ENCODE peak calls at places on chromosomes 13 and 19, in seven cellular contexts. One of them, this sample, is unnamed.
A peak's percentile ranks its signal among the peaks of the same experiment; 100 is the strongest.

GRCh38 chr19:3576696-3577443 is 4.1 kb downstream of the HMG20B start:
- DNase-seq in fibroblast of pulmonary artery: peak; percentile 73
- DNase-seq in fibroblast of the aortic adventitia: peak; percentile 80
- DNase-seq in spleen: no peak
- DNase-seq in dorsolateral prefrontal cortex: peak; percentile 64
- DNase-seq in AG09309: no peak
- DNase-seq in Calu3: no peak
- DNase-seq in this sample: peak; percentile 79

GRCh38 chr19:35828694-35829301 is 16.2 kb upstream of the PRODH2 start:
- DNase-seq in fibroblast of the aortic adventitia: peak; percentile 78
- DNase-seq in spleen: no peak
- DNase-seq in fibroblast of pulmonary artery: peak; percentile 79
- DNase-seq in Calu3: peak; percentile 51
- DNase-seq in dorsolateral prefrontal cortex: peak; percentile 35
- DNase-seq in AG09309: peak; percentile 3
- DNase-seq in this sample: peak; percentile 66

GRCh38 chr13:91988331-91988730 is 589.9 kb downstream of the GPC5 start:
- DNase-seq in spleen: no peak
- DNase-seq in fibroblast of pulmonary artery: no peak
- DNase-seq in Calu3: no peak
- DNase-seq in dorsolateral prefrontal cortex: no peak
- DNase-seq in fibroblast of the aortic adventitia: no peak
- DNase-seq in AG09309: no peak
- DNase-seq in this sample: no peak

GRCh38 chr19:35143231-35143715 is at the start of gene FXYD7:
- DNase-seq in fibroblast of the aortic adventitia: no peak
- DNase-seq in Calu3: no peak
- DNase-seq in fibroblast of pulmonary artery: no peak
- DNase-seq in dorsolateral prefrontal cortex: peak; percentile 40
- DNase-seq in AG09309: no peak
- DNase-seq in spleen: no peak
- DNase-seq in this sample: no peak

GRCh38 chr19:13825489-13826475 is 30.5 kb downstream of the ZSWIM4 start:
- DNase-seq in fibroblast of the aortic adventitia: no peak
- DNase-seq in fibroblast of pulmonary artery: no peak
- DNase-seq in AG09309: no peak
- DNase-seq in Calu3: no peak
- DNase-seq in dorsolateral prefrontal cortex: no peak
- DNase-seq in spleen: peak; percentile 68
- DNase-seq in this sample: no peak

GRCh38 chr13:49627831-49628652 is at the start of gene ARL11:
- DNase-seq in fibroblast of the aortic adventitia: no peak
- DNase-seq in dorsolateral prefrontal cortex: no peak
- DNase-seq in Calu3: no peak
- DNase-seq in fibroblast of pulmonary artery: no peak
- DNase-seq in AG09309: no peak
- DNase-seq in spleen: peak; percentile 96
- DNase-seq in this sample: no peak

GRCh38 chr13:25179011-25179410 is 6.9 kb upstream of the AMER2 start:
- DNase-seq in fibroblast of the aortic adventitia: no peak
- DNase-seq in fibroblast of pulmonary artery: no peak
- DNase-seq in AG09309: no peak
- DNase-seq in spleen: no peak
- DNase-seq in dorsolateral prefrontal cortex: no peak
- DNase-seq in Calu3: no peak
- DNase-seq in this sample: no peak

GRCh38 chr19:10205636-10206035 is 10.9 kb upstream of the DNMT1 start:
- DNase-seq in fibroblast of pulmonary artery: no peak
- DNase-seq in AG09309: no peak
- DNase-seq in spleen: no peak
- DNase-seq in fibroblast of the aortic adventitia: no peak
- DNase-seq in Calu3: no peak
- DNase-seq in dorsolateral prefrontal cortex: no peak
- DNase-seq in this sample: no peak

GRCh38 chr13:60509601-60510386 is 112.8 kb downstream of the TDRD3 start:
- DNase-seq in dorsolateral prefrontal cortex: no peak
- DNase-seq in fibroblast of pulmonary artery: peak; percentile 23
- DNase-seq in spleen: no peak
- DNase-seq in AG09309: no peak
- DNase-seq in Calu3: no peak
- DNase-seq in fibroblast of the aortic adventitia: peak; percentile 10
- DNase-seq in this sample: peak; percentile 7

GRCh38 chr13:44692173-44692713 is 116.1 kb upstream of the TSC22D1 start:
- DNase-seq in Calu3: no peak
- DNase-seq in AG09309: no peak
- DNase-seq in fibroblast of the aortic adventitia: no peak
- DNase-seq in spleen: no peak
- DNase-seq in dorsolateral prefrontal cortex: no peak
- DNase-seq in fibroblast of pulmonary artery: no peak
- DNase-seq in this sample: peak; percentile 19

GRCh38 chr13:34435338-34435737 is 506.7 kb upstream of the NBEA start:
- DNase-seq in AG09309: peak; percentile 47
- DNase-seq in Calu3: no peak
- DNase-seq in fibroblast of pulmonary artery: peak; percentile 32
- DNase-seq in spleen: no peak
- DNase-seq in dorsolateral prefrontal cortex: no peak
- DNase-seq in fibroblast of the aortic adventitia: no peak
- DNase-seq in this sample: peak; percentile 37

GRCh38 chr13:90760639-90761038 is 586.8 kb upstream of the MIR17HG start:
- DNase-seq in fibroblast of pulmonary artery: no peak
- DNase-seq in spleen: no peak
- DNase-seq in fibroblast of the aortic adventitia: no peak
- DNase-seq in Calu3: no peak
- DNase-seq in AG09309: no peak
- DNase-seq in dorsolateral prefrontal cortex: no peak
- DNase-seq in this sample: no peak

GRCh38 chr19:31539386-31539785 is 190.2 kb upstream of the TSHZ3 start:
- DNase-seq in spleen: no peak
- DNase-seq in AG09309: no peak
- DNase-seq in fibroblast of the aortic adventitia: no peak
- DNase-seq in dorsolateral prefrontal cortex: no peak
- DNase-seq in Calu3: no peak
- DNase-seq in fibroblast of pulmonary artery: no peak
- DNase-seq in this sample: no peak

GRCh38 chr19:35901854-35902661 is at the start of gene HCST:
- DNase-seq in fibroblast of the aortic adventitia: peak; percentile 65
- DNase-seq in spleen: peak; percentile 86
- DNase-seq in fibroblast of pulmonary artery: no peak
- DNase-seq in AG09309: no peak
- DNase-seq in Calu3: no peak
- DNase-seq in dorsolateral prefrontal cortex: no peak
- DNase-seq in this sample: peak; percentile 11

GRCh38 chr13:101230271-101230890 is 185.9 kb downstream of the NALCN start:
- DNase-seq in Calu3: no peak
- DNase-seq in dorsolateral prefrontal cortex: no peak
- DNase-seq in spleen: no peak
- DNase-seq in fibroblast of pulmonary artery: no peak
- DNase-seq in fibroblast of the aortic adventitia: no peak
- DNase-seq in AG09309: no peak
- DNase-seq in this sample: no peak

GRCh38 chr19:53308339-53308811 is 25.2 kb upstream of the ZNF845 start:
- DNase-seq in fibroblast of the aortic adventitia: no peak
- DNase-seq in AG09309: no peak
- DNase-seq in spleen: no peak
- DNase-seq in Calu3: no peak
- DNase-seq in fibroblast of pulmonary artery: peak; percentile 22
- DNase-seq in dorsolateral prefrontal cortex: no peak
- DNase-seq in this sample: peak; percentile 38

GRCh38 chr13:80400164-80400767 is 59.3 kb upstream of the SPRY2 start:
- DNase-seq in spleen: no peak
- DNase-seq in dorsolateral prefrontal cortex: no peak
- DNase-seq in fibroblast of pulmonary artery: no peak
- DNase-seq in AG09309: no peak
- DNase-seq in fibroblast of the aortic adventitia: no peak
- DNase-seq in Calu3: no peak
- DNase-seq in this sample: no peak

GRCh38 chr13:47397739-47398138 is 500.9 kb upstream of the HTR2A start:
- DNase-seq in dorsolateral prefrontal cortex: no peak
- DNase-seq in spleen: no peak
- DNase-seq in Calu3: peak; percentile 1
- DNase-seq in fibroblast of the aortic adventitia: peak; percentile 80
- DNase-seq in fibroblast of pulmonary artery: no peak
- DNase-seq in AG09309: no peak
- DNase-seq in this sample: no peak

GRCh38 chr13:45989607-45990006 is 62.9 kb downstream of the ZC3H13 start:
- DNase-seq in fibroblast of pulmonary artery: peak; percentile 77
- DNase-seq in fibroblast of the aortic adventitia: peak; percentile 82
- DNase-seq in AG09309: peak; percentile 42
- DNase-seq in dorsolateral prefrontal cortex: no peak
- DNase-seq in spleen: no peak
- DNase-seq in Calu3: no peak
- DNase-seq in this sample: peak; percentile 83

GRCh38 chr13:26133286-26133685 is 81.5 kb upstream of the SHISA2 start:
- DNase-seq in AG09309: no peak
- DNase-seq in Calu3: no peak
- DNase-seq in dorsolateral prefrontal cortex: no peak
- DNase-seq in spleen: no peak
- DNase-seq in fibroblast of the aortic adventitia: peak; percentile 16
- DNase-seq in fibroblast of pulmonary artery: peak; percentile 34
- DNase-seq in this sample: peak; percentile 8

DNA sequence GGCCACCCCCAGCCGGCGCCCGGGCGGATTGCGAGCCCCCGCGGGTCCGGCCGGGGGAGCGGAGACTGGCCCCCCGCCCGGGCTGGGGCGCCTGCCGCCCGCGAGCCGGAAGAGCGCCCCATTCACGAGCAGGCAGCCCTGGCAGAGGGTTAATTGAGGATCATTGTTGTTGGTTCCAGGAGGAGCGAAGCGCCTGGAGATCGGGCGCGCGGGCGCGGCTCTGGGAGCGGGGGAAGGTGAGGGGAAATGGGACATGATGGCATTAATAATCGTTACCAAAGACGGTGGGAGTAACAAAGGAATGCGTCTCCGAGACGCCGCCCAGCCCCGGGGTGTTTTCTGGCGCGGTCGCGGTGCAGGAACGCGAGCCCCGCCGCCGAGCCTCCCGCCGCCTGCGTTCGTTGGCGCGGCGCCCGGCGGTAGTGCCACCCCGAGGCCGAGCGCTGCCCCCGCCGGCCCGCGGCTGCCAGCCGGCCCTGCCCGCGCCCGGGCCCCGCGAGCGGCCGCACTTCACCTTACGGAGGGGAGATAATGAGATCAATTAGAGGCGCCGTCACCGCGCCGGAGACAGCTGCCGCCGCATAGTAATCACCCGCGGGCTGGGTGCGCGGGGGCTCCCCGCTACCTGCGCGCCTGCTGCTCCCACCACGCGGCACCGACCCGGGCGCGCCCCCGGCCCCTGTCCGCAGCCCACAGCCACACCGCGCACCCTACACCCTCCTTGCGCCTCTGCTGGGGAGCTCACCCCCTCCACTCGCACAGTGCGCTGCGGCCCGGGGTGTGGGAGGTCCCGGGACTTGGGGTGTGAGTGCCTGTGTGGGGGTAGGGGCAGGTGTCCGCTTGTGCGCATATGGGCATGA is 2.8 kb downstream of the ZNF536 start:
- DNase-seq in Calu3: no peak
- DNase-seq in AG09309: no peak
- DNase-seq in dorsolateral prefrontal cortex: peak; percentile 47
- DNase-seq in spleen: no peak
- DNase-seq in fibroblast of pulmonary artery: no peak
- DNase-seq in fibroblast of the aortic adventitia: no peak
- DNase-seq in this sample: no peak
- TF ChIP-seq CTCF in Calu3: no peak
- TF ChIP-seq CTCF in AG09309: no peak
- TF ChIP-seq CTCF in dorsolateral prefrontal cortex: no peak
- TF ChIP-seq CTCF in spleen: no peak
- TF ChIP-seq CTCF in fibroblast of pulmonary artery: no peak
- TF ChIP-seq CTCF in fibroblast of the aortic adventitia: no peak
- TF ChIP-seq CTCF in this sample: no peak

GRCh38 chr13:28678809-28679208 is 19.9 kb downstream of the POMP start:
- DNase-seq in dorsolateral prefrontal cortex: no peak
- DNase-seq in fibroblast of the aortic adventitia: no peak
- DNase-seq in spleen: no peak
- DNase-seq in AG09309: no peak
- DNase-seq in Calu3: no peak
- DNase-seq in fibroblast of pulmonary artery: peak; percentile 23
- DNase-seq in this sample: no peak

GRCh38 chr13:28680541-28680940 is 21.6 kb downstream of the POMP start:
- DNase-seq in dorsolateral prefrontal cortex: no peak
- DNase-seq in AG09309: no peak
- DNase-seq in fibroblast of the aortic adventitia: no peak
- DNase-seq in spleen: no peak
- DNase-seq in fibroblast of pulmonary artery: no peak
- DNase-seq in Calu3: no peak
- DNase-seq in this sample: no peak

GRCh38 chr13:28685114-28685513 is 26.2 kb downstream of the POMP start:
- DNase-seq in fibroblast of pulmonary artery: no peak
- DNase-seq in spleen: no peak
- DNase-seq in fibroblast of the aortic adventitia: no peak
- DNase-seq in dorsolateral prefrontal cortex: no peak
- DNase-seq in AG09309: no peak
- DNase-seq in Calu3: no peak
- DNase-seq in this sample: no peak

GRCh38 chr13:28684257-28684656 is 25.3 kb downstream of the POMP start:
- DNase-seq in dorsolateral prefrontal cortex: no peak
- DNase-seq in Calu3: no peak
- DNase-seq in fibroblast of the aortic adventitia: no peak
- DNase-seq in AG09309: no peak
- DNase-seq in spleen: no peak
- DNase-seq in fibroblast of pulmonary artery: peak; percentile 14
- DNase-seq in this sample: no peak

GRCh38 chr13:28679628-28680027 is 20.7 kb downstream of the POMP start:
- DNase-seq in fibroblast of the aortic adventitia: peak; percentile 37
- DNase-seq in spleen: no peak
- DNase-seq in dorsolateral prefrontal cortex: no peak
- DNase-seq in fibroblast of pulmonary artery: peak; percentile 47
- DNase-seq in AG09309: no peak
- DNase-seq in Calu3: no peak
- DNase-seq in this sample: peak; percentile 43
- TF ChIP-seq CTCF in fibroblast of the aortic adventitia: peak; percentile 45
- TF ChIP-seq CTCF in spleen: peak; percentile 17
- TF ChIP-seq CTCF in dorsolateral prefrontal cortex: peak; percentile 33
- TF ChIP-seq CTCF in fibroblast of pulmonary artery: peak; percentile 49
- TF ChIP-seq CTCF in AG09309: peak; percentile 22
- TF ChIP-seq CTCF in Calu3: no peak
- TF ChIP-seq CTCF in this sample: peak; percentile 38

DNA sequence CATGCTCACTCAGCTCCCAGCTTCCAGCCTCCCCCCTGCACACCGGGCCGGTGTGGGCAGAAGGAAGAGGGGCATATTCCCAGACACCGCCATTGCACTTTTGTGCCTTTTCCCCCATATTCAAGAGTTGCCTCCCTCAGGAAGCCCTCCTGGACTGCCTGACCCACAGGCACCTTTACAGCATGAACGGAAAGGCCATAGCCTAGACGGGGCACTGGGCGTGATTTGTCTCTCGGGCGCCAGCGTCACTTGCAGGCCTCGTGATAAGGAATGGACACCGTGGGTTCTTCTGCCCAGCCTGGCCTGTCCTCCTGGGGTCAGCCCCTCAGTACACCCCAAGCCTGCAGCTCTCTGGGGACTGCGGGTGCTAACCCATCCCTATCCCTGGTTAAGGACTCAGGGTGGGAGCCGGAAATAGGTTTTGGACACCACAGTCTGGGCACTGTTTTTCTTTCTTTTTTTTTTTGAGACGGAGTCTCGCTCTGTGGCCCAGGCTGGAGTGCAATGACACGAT is 933 bp upstream of the UQCR11 start:
- DNase-seq in fibroblast of pulmonary artery: no peak
- DNase-seq in spleen: no peak
- DNase-seq in fibroblast of the aortic adventitia: no peak
- DNase-seq in Calu3: no peak
- DNase-seq in AG09309: no peak
- DNase-seq in dorsolateral prefrontal cortex: no peak
- DNase-seq in this sample: no peak
- TF ChIP-seq CTCF in fibroblast of pulmonary artery: no peak
- TF ChIP-seq CTCF in spleen: no peak
- TF ChIP-seq CTCF in fibroblast of the aortic adventitia: no peak
- TF ChIP-seq CTCF in Calu3: no peak
- TF ChIP-seq CTCF in AG09309: no peak
- TF ChIP-seq CTCF in dorsolateral prefrontal cortex: no peak
- TF ChIP-seq CTCF in this sample: no peak

GRCh38 chr13:52026246-52026626 is 1.7 kb downstream of the UTP14C start:
- DNase-seq in AG09309: no peak
- DNase-seq in spleen: no peak
- DNase-seq in dorsolateral prefrontal cortex: no peak
- DNase-seq in fibroblast of the aortic adventitia: no peak
- DNase-seq in fibroblast of pulmonary artery: no peak
- DNase-seq in Calu3: no peak
- DNase-seq in this sample: no peak
- TF ChIP-seq CTCF in AG09309: no peak
- TF ChIP-seq CTCF in spleen: no peak
- TF ChIP-seq CTCF in dorsolateral prefrontal cortex: no peak
- TF ChIP-seq CTCF in fibroblast of the aortic adventitia: no peak
- TF ChIP-seq CTCF in fibroblast of pulmonary artery: no peak
- TF ChIP-seq CTCF in Calu3: no peak
- TF ChIP-seq CTCF in this sample: no peak